ENCODE peak calls at places on chromosomes 4 and X, in six cellular contexts. S, I, L, C, P and M are unnamed samples. For H3K27me3 and H3K9me3, the result is how much of the 10 kb centered on the place peaks cover.

GRCh38 chrX:67714004-67714403 is 170.2 kb downstream of the AR start:
- DNase-seq in S (no peak), I (no peak), L (no peak), C (no peak), P (no peak), M (no peak)

GRCh38 chr4:85905761-85906160 is 430.8 kb downstream of the ARHGAP24 start:
- DNase-seq in S (no peak), I (no peak), L (no peak), C (no peak), P (no peak), M (no peak)

GRCh38 chr4:83219344-83219990 is 65.1 kb downstream of the COQ2 start:
- DNase-seq in S (no peak), I (no peak), L (no peak), C (no peak), P (no peak), M (no peak)

GRCh38 chr4:158131037-158131436 is 41.8 kb downstream of the GASK1B start:
- DNase-seq in S (no peak), I (peak), L (no peak), C (no peak), P (no peak), M (no peak)

GRCh38 chrX:15269618-15270521 is at the start of gene ASB9:
- DNase-seq in S (peak), I (peak), L (no peak), C (peak), P (peak), M (no peak)

GRCh38 chr4:99759988-99760387 is 56.6 kb upstream of the DAPP1 start:
- DNase-seq in S (no peak), I (peak), L (no peak), C (no peak), P (no peak), M (no peak)

GRCh38 chr4:140266958-140267568 is 106.4 kb upstream of the SCOC start:
- DNase-seq in S (no peak), I (peak), L (no peak), C (no peak), P (no peak), M (no peak)

GRCh38 chr4:27009539-27009938 is 148.9 kb downstream of the STIM2 start:
- DNase-seq in S (no peak), I (peak), L (no peak), C (no peak), P (no peak), M (no peak)

GRCh38 chrX:24371391-24371972 is 11.0 kb downstream of the SUPT20HL1 start:
- DNase-seq in S (no peak), I (peak), L (peak), C (peak), P (peak), M (no peak)

GRCh38 chr4:11546391-11547160 is 117.9 kb upstream of the HS3ST1 start:
- DNase-seq in S (no peak), I (no peak), L (no peak), C (no peak), P (no peak), M (no peak)

GRCh38 chr4:93870876-93871458 is 42.4 kb downstream of the ATOH1 start:
- DNase-seq in S (no peak), I (no peak), L (no peak), C (no peak), P (no peak), M (no peak)

GRCh38 chrX:136711147-136711546 is 63.2 kb downstream of the CD40LG start:
- DNase-seq in S (peak), I (peak), L (no peak), C (peak), P (peak), M (no peak)

GRCh38 chrX:134548844-134549205 is 88.9 kb downstream of the HPRT1 start:
- DNase-seq in S (no peak), I (no peak), L (no peak), C (no peak), P (no peak), M (no peak)

GRCh38 chr4:113760094-113760851 is 1.3 kb downstream of the CAMK2D start:
- DNase-seq in S (peak), I (peak), L (no peak), C (no peak), P (peak), M (peak)

GRCh38 chrX:124573458-124573857 is 227.1 kb downstream of the SH2D1A start:
- DNase-seq in S (no peak), I (no peak), L (no peak), C (no peak), P (no peak), M (no peak)

GRCh38 chr4:102759835-102760644 is 728 bp downstream of the MANBA start:
- DNase-seq in S (peak), I (peak), L (no peak), C (no peak), P (peak), M (peak)

GRCh38 chr4:20313237-20314030 is 61.7 kb downstream of the SLIT2 start:
- DNase-seq in S (no peak), I (no peak), L (no peak), C (peak), P (no peak), M (no peak)

GRCh38 chr4:110163327-110164070 is 34.9 kb downstream of the ELOVL6 start:
- DNase-seq in S (no peak), I (peak), L (no peak), C (no peak), P (no peak), M (no peak)

GRCh38 chr4:168674869-168675268 is 178.0 kb downstream of the PALLD start:
- DNase-seq in S (no peak), I (no peak), L (no peak), C (no peak), P (no peak), M (no peak)

GRCh38 chr4:8353912-8354453 is 84.4 kb downstream of the HTRA3 start:
- DNase-seq in S (peak), I (peak), L (no peak), C (no peak), P (no peak), M (no peak)

GRCh38 chr4:185054257-185054656 is 36.0 kb downstream of the HELT start:
- DNase-seq in S (no peak), I (no peak), L (no peak), C (no peak), P (no peak), M (no peak)

GRCh38 chr4:56874918-56875317 is 32.8 kb upstream of the REST start:
- DNase-seq in S (no peak), I (no peak), L (no peak), C (no peak), P (no peak), M (no peak)

GRCh38 chrX:72346306-72346949 is 40.7 kb upstream of the CITED1 start:
- DNase-seq in S (no peak), I (no peak), L (no peak), C (peak), P (no peak), M (no peak)

GRCh38 chr4:149891381-149891780 is 75.7 kb upstream of the IQCM start:
- DNase-seq in S (no peak), I (no peak), L (no peak), C (no peak), P (no peak), M (no peak)

GRCh38 chr4:154490589-154491340 is 834 bp downstream of the DCHS2 start:
- DNase-seq in S (no peak), I (no peak), L (no peak), C (peak), P (no peak), M (no peak)

GRCh38 chrX:148517191-148517590 is 16.8 kb downstream of the AFF2 start:
- DNase-seq in S (no peak), I (no peak), L (no peak), C (no peak), P (no peak), M (no peak)

GRCh38 chr4:8921465-8921864 is 49.8 kb upstream of the HMX1 start:
- DNase-seq in S (peak), I (no peak), L (no peak), C (no peak), P (no peak), M (no peak)

GRCh38 chr4:10013722-10014121 is 7.6 kb downstream of the SLC2A9 start:
- DNase-seq in S (no peak), I (peak), L (no peak), C (peak), P (no peak), M (no peak)

GRCh38 chr4:56506110-56506705 is 617 bp downstream of the ARL9 start:
- DNase-seq in S (no peak), I (peak), L (no peak), C (peak), P (no peak), M (no peak)

GRCh38 chrX:38804481-38805293 is 3.4 kb downstream of the MID1IP1 start:
- DNase-seq in S (peak), I (no peak), L (no peak), C (no peak), P (peak), M (no peak)

GRCh38 chr4:153651961-153652784 is 31.9 kb upstream of the TLR2 start:
- DNase-seq in S (no peak), I (no peak), L (no peak), C (no peak), P (no peak), M (no peak)

GRCh38 chrX:108437789-108438623 is at the start of gene COL4A6:
- DNase-seq in S (peak), I (no peak), L (no peak), C (peak), P (peak), M (no peak)

GRCh38 chrX:154046262-154046771 is 26.6 kb upstream of the IRAK1 start:
- DNase-seq in S (no peak), I (peak), L (no peak), C (no peak), P (no peak), M (no peak)

GRCh38 chrX:150334998-150335397 is 28.1 kb upstream of the MAMLD1 start:
- DNase-seq in S (no peak), I (no peak), L (no peak), C (no peak), P (no peak), M (no peak)
- H3K27me3 ChIP-seq in S (under half), I (under half), L (under half), C (under half), P (under half), M (under half)

GRCh38 chrX:144918936-144919335 is 328.4 kb upstream of the SPANXN1 start:
- DNase-seq in S (no peak), I (no peak), L (no peak), C (no peak), P (no peak), M (no peak)
- H3K9me3 ChIP-seq in S (under half), I (under half), L (under half), C (under half), P (under half), M (under half)

GRCh38 chr4:3774253-3774883 is 8.2 kb downstream of the ADRA2C start:
- DNase-seq in S (no peak), I (no peak), L (no peak), C (no peak), P (no peak), M (no peak)

GRCh38 chr4:3775011-3775410 is 8.8 kb downstream of the ADRA2C start:
- DNase-seq in S (no peak), I (no peak), L (no peak), C (no peak), P (no peak), M (no peak)

GRCh38 chr4:3772632-3773031 is 6.4 kb downstream of the ADRA2C start:
- DNase-seq in S (peak), I (no peak), L (peak), C (no peak), P (peak), M (no peak)

GRCh38 chr4:3771932-3772495 is 5.8 kb downstream of the ADRA2C start:
- DNase-seq in S (peak), I (no peak), L (no peak), C (no peak), P (no peak), M (no peak)

GRCh38 chr4:3773552-3774001 is 7.4 kb downstream of the ADRA2C start:
- DNase-seq in S (no peak), I (no peak), L (no peak), C (no peak), P (no peak), M (no peak)
- H3K27me3 ChIP-seq in S (under half), I (under half), L (under half), C (under half), P (under half), M (under half)

DNA sequence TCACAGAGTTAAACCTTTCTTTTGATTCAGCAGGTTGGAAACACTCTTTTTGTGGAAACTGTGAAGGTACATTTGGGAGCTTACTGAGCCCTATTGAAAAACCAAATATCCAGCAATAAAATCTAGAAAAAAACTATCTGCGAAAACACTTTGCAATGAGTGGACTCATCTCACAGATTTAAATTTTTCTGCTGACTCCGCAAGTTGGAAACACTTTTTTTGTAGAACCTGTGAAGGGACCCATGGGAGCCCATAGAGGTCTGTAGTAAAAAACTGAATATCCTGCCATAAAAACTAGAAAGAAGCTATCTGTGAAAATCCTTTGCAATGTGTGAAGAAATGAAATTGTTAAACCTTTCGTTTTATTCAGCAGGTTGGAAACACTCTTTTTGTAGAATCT is 22.5 kb upstream of the DCUN1D4 start:
- DNase-seq in S (no peak), I (no peak), L (no peak), C (no peak), P (no peak), M (no peak)
- H3K9me3 ChIP-seq in S (under half), I (under half), L (under half), C (under half), P (under half), M (under half)

GRCh38 chr4:41744572-41745291 is 3.8 kb downstream of the PHOX2B start:
- DNase-seq in S (no peak), I (no peak), L (no peak), C (peak), P (no peak), M (no peak)
- H3K27me3 ChIP-seq in S (half or more), I (half or more), L (under half), C (half or more), P (under half), M (under half)

GRCh38 chrX:146956760-146957159 is 142.2 kb upstream of the CXorf51A start:
- DNase-seq in S (no peak), I (no peak), L (no peak), C (no peak), P (no peak), M (no peak)
- H3K9me3 ChIP-seq in S (under half), I (under half), L (under half), C (under half), P (under half), M (under half)